ENCODE peak calls at places on chromosomes 2 and 18, in seven cellular contexts. B is neuronal stem cell, U is H1, M is H9, E is mesenchymal stem cell, Y is IMR-90, K is mesendoderm. X is an unnamed sample.

GRCh38 chr2:88481937-88482336 is 29.4 kb upstream of the FOXI3 start:
- DNase-seq in K (peak), U (no peak), M (no peak), Y (peak), E (no peak), B (no peak), X (no peak)

GRCh38 chr2:67445652-67446268 is 48.6 kb downstream of the ETAA1 start:
- DNase-seq in M (no peak), K (no peak), B (no peak), U (no peak), Y (peak), E (peak), X (no peak)

GRCh38 chr18:79523221-79523737 is 127.5 kb downstream of the NFATC1 start:
- DNase-seq in U (no peak), B (no peak), K (no peak), Y (no peak), E (no peak), M (peak), X (no peak)

GRCh38 chr2:109447811-109448210 is 166.0 kb downstream of the SEPTIN10 start:
- DNase-seq in U (no peak), K (no peak), B (no peak), E (no peak), M (no peak), Y (no peak), X (no peak)

GRCh38 chr2:120104002-120104467 is 91.2 kb downstream of the EPB41L5 start:
- DNase-seq in U (no peak), E (peak), Y (peak), K (no peak), M (no peak), B (no peak), X (no peak)

GRCh38 chr2:68745006-68745405 is 10.4 kb downstream of the ARHGAP25 start:
- DNase-seq in M (no peak), U (no peak), K (no peak), E (no peak), B (no peak), Y (no peak), X (no peak)

GRCh38 chr2:126244937-126245336 is 411.0 kb upstream of the GYPC start:
- DNase-seq in E (peak), M (peak), B (peak), U (peak), Y (no peak), K (peak), X (no peak)

GRCh38 chr2:217248312-217248935 is 388.6 kb upstream of the TNP1 start:
- DNase-seq in U (no peak), K (peak), M (peak), Y (peak), B (no peak), E (peak), X (no peak)

GRCh38 chr2:221610249-221610648 is 38.1 kb upstream of the EPHA4 start:
- DNase-seq in M (no peak), E (no peak), U (no peak), Y (no peak), B (no peak), K (no peak), X (no peak)

GRCh38 chr2:172743143-172743542 is 7.5 kb downstream of the RAPGEF4 start:
- DNase-seq in K (no peak), E (no peak), B (no peak), U (no peak), M (no peak), Y (no peak), X (no peak)

GRCh38 chr2:3284657-3285630 is 92.7 kb downstream of the EIPR1 start:
- DNase-seq in Y (no peak), B (no peak), E (no peak), U (no peak), M (peak), K (no peak), X (no peak)

GRCh38 chr2:231371430-231372054 is 24.0 kb upstream of the B3GNT7 start:
- DNase-seq in E (no peak), Y (no peak), K (no peak), B (no peak), M (no peak), U (no peak), X (no peak)

GRCh38 chr2:96866149-96866548 is 3.7 kb downstream of the SEMA4C start:
- DNase-seq in K (no peak), U (no peak), Y (no peak), M (no peak), E (no peak), B (no peak), X (no peak)

GRCh38 chr2:53770264-53770663 is 2.7 kb downstream of the CHAC2 start:
- DNase-seq in K (no peak), M (no peak), U (no peak), Y (no peak), B (no peak), E (no peak), X (no peak)

GRCh38 chr18:24136967-24137373 is 1.9 kb upstream of the CABYR start:
- DNase-seq in Y (peak), M (no peak), B (no peak), E (peak), U (no peak), K (peak), X (peak)

GRCh38 chr2:36459725-36460137 is 104.2 kb downstream of the CRIM1 start:
- DNase-seq in U (no peak), B (peak), K (peak), M (peak), Y (peak), E (peak), X (no peak)

GRCh38 chr2:85978883-85979780 is 90.3 kb upstream of the ST3GAL5 start:
- DNase-seq in U (no peak), Y (no peak), B (no peak), M (no peak), E (no peak), K (no peak), X (no peak)

GRCh38 chr18:24940416-24940815 is 411.6 kb downstream of the ZNF521 start:
- DNase-seq in B (no peak), M (no peak), Y (no peak), E (no peak), K (no peak), U (no peak), X (peak)

GRCh38 chr2:225104971-225105370 is 62.7 kb upstream of the DOCK10 start:
- DNase-seq in B (no peak), E (no peak), K (no peak), M (no peak), U (no peak), Y (no peak), X (peak)

GRCh38 chr2:195535911-195536522 is 121.0 kb upstream of the SLC39A10 start:
- DNase-seq in U (no peak), Y (no peak), B (no peak), E (no peak), K (no peak), M (no peak), X (no peak)

GRCh38 chr2:134455426-134455825 is 201.6 kb downstream of the MGAT5 start:
- DNase-seq in K (no peak), Y (no peak), B (no peak), U (no peak), M (no peak), E (no peak), X (no peak)

GRCh38 chr2:121648611-121649401 is 456 bp downstream of the CLASP1 start:
- DNase-seq in Y (peak), U (no peak), K (peak), E (peak), M (peak), B (no peak), X (no peak)

GRCh38 chr18:48060346-48060745 is 129.9 kb upstream of the SMAD2 start:
- DNase-seq in E (no peak), B (no peak), U (no peak), M (no peak), Y (no peak), K (no peak), X (no peak)

GRCh38 chr2:41791523-41791922 is 256.3 kb upstream of the PKDCC start:
- DNase-seq in B (peak), Y (peak), K (peak), E (peak), M (no peak), U (no peak), X (peak)

GRCh38 chr2:15348028-15348427 is 213.1 kb downstream of the NBAS start:
- DNase-seq in Y (no peak), M (no peak), K (no peak), B (no peak), E (no peak), U (no peak), X (no peak)

GRCh38 chr2:20556756-20557155 is 94.1 kb downstream of the HS1BP3 start:
- DNase-seq in E (no peak), B (no peak), M (no peak), K (no peak), Y (no peak), U (no peak), X (no peak)

GRCh38 chr2:111135910-111136297 is 15.2 kb downstream of the BCL2L11 start:
- DNase-seq in K (peak), M (peak), B (no peak), U (no peak), Y (peak), E (peak), X (no peak)

GRCh38 chr2:237590272-237591020 is at the start of gene RAB17:
- DNase-seq in B (no peak), K (peak), U (no peak), M (peak), E (peak), Y (peak), X (peak)

GRCh38 chr2:150538582-150539236 is 51.2 kb upstream of the RND3 start:
- DNase-seq in E (peak), B (no peak), U (no peak), M (no peak), K (no peak), Y (peak), X (peak)

DNA sequence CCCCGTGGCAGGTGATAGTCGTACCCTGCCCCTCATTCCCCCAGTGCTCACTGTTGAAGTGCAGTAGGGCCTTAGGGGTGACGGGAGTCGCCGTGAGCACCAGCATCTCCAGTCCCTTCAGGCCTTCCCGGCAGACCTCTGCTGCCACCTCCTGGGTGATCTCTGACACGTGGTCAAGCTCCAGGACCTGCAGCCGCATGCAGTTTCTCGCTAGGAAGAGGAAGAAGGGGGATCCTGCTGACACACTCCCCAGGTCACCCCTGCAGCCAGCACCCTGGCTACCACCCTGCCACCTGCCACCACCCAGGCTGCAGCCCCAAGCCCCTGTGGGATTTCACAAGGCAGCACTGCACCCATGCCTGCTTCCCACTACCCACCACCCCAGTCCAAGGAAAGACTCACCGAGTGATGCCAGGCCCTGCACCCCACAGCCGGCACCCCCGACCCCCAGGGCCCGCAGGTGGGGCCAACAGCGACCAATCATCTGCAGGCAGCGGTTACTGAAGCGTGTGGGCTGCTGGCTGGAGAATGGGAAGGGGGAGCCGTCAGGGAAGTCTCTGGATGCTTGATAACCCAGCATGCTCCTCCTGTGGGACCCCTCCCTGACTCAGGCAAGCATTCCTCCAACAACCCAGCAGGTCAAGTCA is 23.8 kb downstream of the FBXO41 start:
- DNase-seq in B (no peak), M (peak), Y (peak), E (peak), U (no peak), K (peak), X (peak)
- H4K8ac ChIP-seq in B (peak), M (no peak), Y (no peak), E (no peak), U (no peak), K (no peak), X (no peak)

GRCh38 chr2:184756161-184756560 is 157.8 kb downstream of the ZNF804A start:
- DNase-seq in M (no peak), Y (no peak), K (no peak), B (no peak), U (no peak), E (no peak), X (no peak)
- H4K8ac ChIP-seq in M (no peak), Y (no peak), K (no peak), B (no peak), U (no peak), E (no peak), X (no peak)

DNA sequence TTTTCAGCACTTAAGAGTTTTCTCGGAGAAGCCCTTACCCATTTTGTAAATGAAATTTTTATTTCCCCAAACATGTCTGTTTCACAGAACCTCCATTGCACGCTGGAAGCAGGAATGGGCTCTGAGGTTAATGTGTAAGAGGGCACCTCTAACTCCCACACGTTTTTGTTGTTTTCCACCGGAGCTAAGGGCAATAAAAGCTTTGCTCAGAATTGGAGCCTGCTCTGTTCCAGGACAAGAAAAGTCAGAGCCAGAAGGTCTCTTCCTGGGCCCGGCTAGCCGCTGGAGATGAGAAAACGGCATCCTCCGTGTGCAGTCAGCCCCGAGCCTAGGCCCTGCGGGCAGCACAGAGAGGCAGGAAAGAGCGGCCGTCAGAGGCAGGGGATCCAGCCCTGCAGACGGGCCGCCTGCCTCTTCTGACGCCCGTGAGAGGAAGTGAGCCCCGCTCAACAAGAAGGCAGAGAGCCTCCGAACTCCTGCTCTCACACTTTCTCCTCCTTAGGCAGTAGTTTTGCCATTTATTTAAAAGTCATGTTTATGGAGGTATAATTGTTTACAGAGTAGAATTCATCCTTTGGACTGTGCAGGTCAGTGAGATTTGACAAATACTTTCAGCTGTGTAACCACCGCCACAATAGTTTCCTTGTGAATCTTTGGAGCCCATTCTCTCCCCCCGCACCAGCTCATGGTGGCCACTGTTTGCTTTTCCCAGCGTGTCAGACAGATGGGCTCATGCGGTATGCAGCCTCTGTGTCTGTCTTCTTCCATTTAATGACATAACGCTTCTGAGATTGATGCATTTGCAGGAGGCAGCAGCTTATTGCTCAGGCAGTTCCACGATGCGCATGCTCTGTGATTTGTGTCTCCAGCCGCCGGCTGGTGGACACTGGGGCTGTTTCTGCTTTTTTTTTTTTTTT is 117.3 kb downstream of the GALR1 start:
- DNase-seq in M (no peak), K (no peak), B (no peak), Y (no peak), E (no peak), U (no peak), X (no peak)
- H4K8ac ChIP-seq in M (no peak), K (no peak), B (peak), Y (no peak), E (no peak), U (no peak), X (no peak)

DNA sequence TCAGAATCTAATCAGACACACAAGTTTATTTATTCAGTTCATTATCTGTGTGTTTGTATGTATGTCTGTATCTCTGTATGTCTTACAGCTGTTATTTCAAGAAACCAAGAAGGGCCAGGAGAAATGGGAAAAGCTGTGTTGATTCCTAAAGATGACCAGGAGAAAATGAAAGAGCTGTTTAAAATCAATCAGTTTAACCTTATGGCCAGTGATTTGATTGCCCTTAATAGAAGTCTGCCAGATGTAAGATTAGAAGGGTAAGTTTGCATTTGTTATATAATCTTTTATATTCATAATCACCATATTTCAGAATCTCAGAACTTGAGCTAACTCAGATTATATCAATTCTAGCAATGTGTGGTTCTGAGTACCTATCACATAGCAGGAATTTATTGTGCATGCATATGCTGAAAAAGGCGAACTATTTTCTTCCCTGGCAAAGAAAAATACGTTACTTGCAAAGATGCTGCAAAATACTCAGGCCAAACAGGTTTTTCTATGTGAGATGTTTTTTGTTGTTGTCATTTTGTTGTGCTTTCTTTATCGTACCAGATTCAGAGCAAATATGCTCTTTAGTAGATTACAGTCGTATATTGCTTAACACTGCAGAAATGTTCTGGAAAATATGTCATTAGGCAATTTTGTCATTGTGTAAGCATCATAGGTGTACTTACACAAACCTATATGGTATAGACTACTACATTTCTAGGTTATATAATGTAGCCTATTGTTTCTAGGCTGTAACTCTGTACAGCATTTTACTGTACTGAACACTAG is 268.7 kb downstream of the GALNT13 start:
- DNase-seq in M (no peak), K (no peak), E (no peak), U (no peak), Y (no peak), B (no peak), X (peak)
- H4K8ac ChIP-seq in M (no peak), K (no peak), E (no peak), U (no peak), Y (no peak), B (no peak), X (no peak)

DNA sequence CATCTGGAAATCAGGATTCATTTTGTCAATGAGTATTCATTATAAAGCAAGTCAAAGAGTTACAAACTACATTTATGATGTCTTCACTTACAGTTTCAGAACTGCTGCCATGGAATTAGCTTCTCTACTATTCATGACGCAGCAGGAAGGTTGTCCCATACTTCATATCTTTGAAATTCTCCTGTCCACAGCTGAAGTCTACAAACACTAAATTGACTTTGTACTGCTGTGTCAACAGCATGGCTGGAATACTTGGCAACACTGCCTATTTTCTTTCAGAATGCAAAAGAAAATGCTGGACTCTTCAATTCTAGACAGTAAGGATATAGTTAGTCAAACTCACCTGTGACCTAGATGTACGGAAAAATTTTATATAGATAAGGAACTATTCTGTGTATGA is 44.6 kb upstream of the UNC80 start:
- DNase-seq in Y (no peak), M (no peak), K (no peak), E (no peak), U (no peak), B (no peak), X (no peak)
- H4K8ac ChIP-seq in Y (no peak), M (no peak), K (no peak), E (no peak), U (no peak), B (no peak), X (no peak)

GRCh38 chr2:147632193-147632592 is 212.6 kb upstream of the ACVR2A start:
- DNase-seq in B (no peak), U (no peak), M (no peak), E (no peak), K (no peak), Y (no peak), X (no peak)
- H4K8ac ChIP-seq in B (no peak), U (no peak), M (no peak), E (no peak), K (no peak), Y (no peak), X (no peak)

GRCh38 chr2:223046470-223047053 is 5.4 kb upstream of the KCNE4 start:
- DNase-seq in K (no peak), Y (no peak), E (peak), M (no peak), B (no peak), U (no peak), X (no peak)
- H4K8ac ChIP-seq in K (no peak), Y (peak), E (no peak), M (no peak), B (no peak), U (no peak), X (peak)

GRCh38 chr2:236008857-236009256 is 159.3 kb downstream of the GBX2 start:
- DNase-seq in E (no peak), M (no peak), U (no peak), K (no peak), Y (no peak), B (no peak), X (no peak)

GRCh38 chr2:236014408-236015131 is 153.6 kb downstream of the GBX2 start:
- DNase-seq in Y (no peak), K (peak), E (no peak), M (peak), U (peak), B (no peak), X (no peak)

GRCh38 chr2:236008006-236008405 is 160.2 kb downstream of the GBX2 start:
- DNase-seq in U (no peak), M (no peak), B (no peak), K (no peak), Y (no peak), E (no peak), X (no peak)

GRCh38 chr2:236012155-236012554 is 156.0 kb downstream of the GBX2 start:
- DNase-seq in E (no peak), B (no peak), K (no peak), M (no peak), Y (no peak), U (no peak), X (no peak)

DNA sequence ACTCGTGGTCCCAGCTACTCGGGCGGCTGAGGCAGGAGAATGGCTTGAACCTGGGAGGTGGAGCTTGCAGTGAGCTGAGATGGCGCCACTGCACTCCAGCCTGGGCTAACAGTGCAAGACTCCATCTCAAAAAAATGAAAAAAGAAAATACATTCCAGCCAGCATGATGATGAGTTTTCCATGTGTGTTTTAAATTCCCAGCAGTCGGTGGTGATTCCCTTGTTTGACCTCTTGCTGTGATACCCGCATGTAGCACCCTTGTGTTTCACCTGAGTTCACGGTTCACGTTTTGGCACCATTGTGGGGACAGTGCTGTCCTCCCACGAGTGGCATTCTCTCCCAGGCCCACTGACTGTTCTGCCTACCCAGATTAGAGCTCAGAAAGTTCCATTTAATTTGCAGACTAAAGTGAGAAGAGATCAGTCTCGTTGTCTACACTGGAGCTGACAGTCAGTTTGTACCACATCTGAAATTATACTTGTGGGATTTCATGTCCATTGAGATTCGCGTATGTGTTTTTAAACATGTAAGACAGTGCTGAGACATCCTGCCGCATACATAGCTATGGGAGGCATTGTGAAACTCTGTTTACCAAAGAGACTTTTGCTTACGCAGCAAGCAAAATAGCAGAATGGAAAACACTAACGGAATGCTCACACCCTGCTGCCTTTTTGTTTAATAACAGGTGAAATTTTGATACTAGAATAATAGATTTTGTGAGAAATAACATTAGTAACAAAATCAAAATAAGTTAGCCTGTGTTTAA is 157.1 kb downstream of the GBX2 start:
- DNase-seq in K (no peak), Y (no peak), B (no peak), E (peak), U (no peak), M (no peak), X (peak)
- H4K8ac ChIP-seq in K (no peak), Y (no peak), B (no peak), E (no peak), U (no peak), M (no peak), X (no peak)

X was measured in trophoblast cell.